ENCODE peak calls at places on chromosomes 7 and 10, in nine cellular contexts. A is upper lobe of right lung; W is colonic mucosa; B is lower leg skin; K is GM23338; F is tibial artery; M is CD4-positive, alpha-beta T cell; Q is GM23248; C is kidney epithelial cell. P is an unnamed sample.

GRCh38 chr10:130418731-130419130 is 282.5 kb downstream of the GLRX3 start:
- DNase-seq in Q (no peak), C (no peak), A (no peak), F (no peak), B (peak; percentile 58), W (no peak), M (no peak), K (no peak), P (no peak)

GRCh38 chr10:132787253-132788179 is 1.6 kb upstream of the NKX6-2 start:
- DNase-seq in F (no peak), M (no peak), Q (no peak), W (no peak), K (peak; percentile 83), B (no peak), C (no peak), A (no peak), P (no peak)

GRCh38 chr10:51074238-51075028 is at the start of gene PRKG1:
- DNase-seq in A (peak; percentile 89), K (peak; percentile 86), M (no peak), Q (peak; percentile 89), C (peak; percentile 28), F (peak; percentile 84), B (peak; percentile 95), W (peak; percentile 79), P (peak; percentile 77)

GRCh38 chr10:71528371-71529202 is 131.9 kb downstream of the CDH23 start:
- DNase-seq in Q (no peak), F (no peak), B (no peak), W (no peak), K (peak; percentile 33), M (no peak), A (no peak), C (no peak), P (no peak)

GRCh38 chr10:58400609-58401008 is 15.4 kb downstream of the TFAM start:
- DNase-seq in A (no peak), F (no peak), C (no peak), K (no peak), B (no peak), W (no peak), Q (peak; percentile 28), M (no peak), P (no peak)

GRCh38 chr7:44748948-44749731 is 493 bp downstream of the ZMIZ2 start:
- DNase-seq in F (no peak), B (no peak), K (peak; percentile 36), C (no peak), W (no peak), A (no peak), Q (peak; percentile 53), M (no peak), P (no peak)

GRCh38 chr7:156009569-156009968 is 197.3 kb upstream of the SHH start:
- DNase-seq in B (no peak), C (no peak), F (no peak), W (no peak), Q (no peak), K (no peak), A (no peak), M (no peak), P (no peak)

GRCh38 chr10:78982726-78983125 is 86.0 kb upstream of the ZMIZ1 start:
- DNase-seq in B (no peak), A (no peak), F (no peak), Q (no peak), K (no peak), M (no peak), W (no peak), C (no peak), P (no peak)

GRCh38 chr7:143499743-143500348 is 22.2 kb downstream of the TAS2R41 start:
- DNase-seq in W (no peak), K (no peak), Q (no peak), M (no peak), C (no peak), B (no peak), F (no peak), A (no peak), P (no peak)

GRCh38 chr7:69683002-69683401 is 84.7 kb downstream of the AUTS2 start:
- DNase-seq in C (no peak), K (peak; percentile 34), W (no peak), Q (no peak), M (no peak), A (no peak), F (no peak), B (no peak), P (peak; percentile 26)

GRCh38 chr7:30956704-30957103 is 7.0 kb upstream of the GHRHR start:
- DNase-seq in F (no peak), A (no peak), W (no peak), Q (no peak), B (no peak), K (no peak), C (no peak), M (no peak), P (no peak)

GRCh38 chr7:140190588-140190987 is 13.8 kb upstream of the KDM7A start:
- DNase-seq in M (no peak), Q (no peak), C (no peak), A (no peak), K (no peak), W (no peak), B (no peak), F (no peak), P (no peak)

GRCh38 chr10:121668336-121669009 is 70.2 kb upstream of the FGFR2 start:
- DNase-seq in Q (no peak), C (no peak), B (no peak), F (peak; percentile 38), M (no peak), W (peak; percentile 24), K (peak; percentile 64), A (peak; percentile 69), P (peak; percentile 60)

GRCh38 chr10:128497660-128498377 is 371.6 kb upstream of the MKI67 start:
- DNase-seq in F (no peak), A (peak; percentile 58), W (no peak), Q (no peak), M (no peak), B (no peak), K (no peak), C (no peak), P (no peak)

GRCh38 chr7:121085922-121086321 is 97.4 kb downstream of the CPED1 start:
- DNase-seq in B (no peak), C (no peak), Q (peak; percentile 53), F (peak; percentile 22), M (no peak), K (no peak), W (no peak), A (no peak), P (no peak)

GRCh38 chr10:95394161-95394880 is 103.5 kb upstream of the PDLIM1 start:
- DNase-seq in F (no peak), K (no peak), M (no peak), A (no peak), C (peak; percentile 86), B (no peak), Q (peak; percentile 4), W (no peak), P (no peak)

GRCh38 chr10:18010050-18010449 is 58.3 kb downstream of the SLC39A12 start:
- DNase-seq in F (no peak), Q (peak; percentile 84), K (no peak), A (no peak), W (no peak), M (no peak), B (no peak), C (no peak), P (no peak)

GRCh38 chr7:23469150-23469960 is 936 bp downstream of the IGF2BP3 start:
- DNase-seq in C (no peak), B (no peak), Q (peak; percentile 60), A (no peak), W (no peak), M (no peak), K (no peak), F (no peak), P (no peak)

GRCh38 chr7:81769891-81770818 is at the start of gene HGF:
- DNase-seq in Q (peak; percentile 81), K (peak; percentile 50), C (no peak), M (no peak), B (peak; percentile 89), F (peak; percentile 75), W (peak; percentile 32), A (no peak), P (peak; percentile 37)

GRCh38 chr10:128816726-128817125 is 650.3 kb upstream of the MGMT start:
- DNase-seq in F (no peak), K (no peak), B (peak; percentile 61), M (no peak), C (no peak), A (no peak), W (no peak), Q (no peak), P (no peak)